ENCODE peak calls at places on chromosome 3, in five cellular contexts. I is K562, W is transverse colon, V is tibial nerve, P is heart right ventricle. R is an unnamed sample.
A peak's percentile ranks its signal among the peaks of the same experiment; 100 is the strongest.

GRCh38 chr3:115808239-115808638 is 184.9 kb downstream of the GAP43 start:
- DNase-seq in I (no peak), P (no peak), V (no peak), W (no peak), R (no peak)

GRCh38 chr3:117356296-117356695 is 646.7 kb downstream of the TUSC7 start:
- DNase-seq in P (no peak), W (no peak), V (no peak), I (no peak), R (no peak)

GRCh38 chr3:52216585-52217408 is 8.6 kb downstream of the TLR9 start:
- DNase-seq in V (peak; percentile 36), P (peak; percentile 84), W (peak; percentile 89), I (no peak), R (no peak)

GRCh38 chr3:140948460-140949249 is 7.0 kb downstream of the SLC25A36 start:
- DNase-seq in I (no peak), V (no peak), W (no peak), P (no peak), R (no peak)

GRCh38 chr3:62057339-62058047 is 315.9 kb downstream of the FEZF2 start:
- DNase-seq in V (no peak), W (no peak), P (no peak), I (no peak), R (no peak)

GRCh38 chr3:67362686-67363085 is 291.7 kb downstream of the SUCLG2 start:
- DNase-seq in V (no peak), I (peak; percentile 9), P (no peak), W (no peak), R (no peak)

GRCh38 chr3:30455840-30456239 is 150.6 kb upstream of the TGFBR2 start:
- DNase-seq in W (peak; percentile 27), V (peak; percentile 80), I (no peak), P (no peak), R (no peak)

GRCh38 chr3:53589201-53589600 is 94.8 kb downstream of the CACNA1D start:
- DNase-seq in I (no peak), W (no peak), P (no peak), V (no peak), R (no peak)

GRCh38 chr3:55488398-55489055 is 1.4 kb upstream of the WNT5A start:
- DNase-seq in V (no peak), I (peak; percentile 18), W (peak; percentile 68), P (peak; percentile 56), R (no peak)

DNA sequence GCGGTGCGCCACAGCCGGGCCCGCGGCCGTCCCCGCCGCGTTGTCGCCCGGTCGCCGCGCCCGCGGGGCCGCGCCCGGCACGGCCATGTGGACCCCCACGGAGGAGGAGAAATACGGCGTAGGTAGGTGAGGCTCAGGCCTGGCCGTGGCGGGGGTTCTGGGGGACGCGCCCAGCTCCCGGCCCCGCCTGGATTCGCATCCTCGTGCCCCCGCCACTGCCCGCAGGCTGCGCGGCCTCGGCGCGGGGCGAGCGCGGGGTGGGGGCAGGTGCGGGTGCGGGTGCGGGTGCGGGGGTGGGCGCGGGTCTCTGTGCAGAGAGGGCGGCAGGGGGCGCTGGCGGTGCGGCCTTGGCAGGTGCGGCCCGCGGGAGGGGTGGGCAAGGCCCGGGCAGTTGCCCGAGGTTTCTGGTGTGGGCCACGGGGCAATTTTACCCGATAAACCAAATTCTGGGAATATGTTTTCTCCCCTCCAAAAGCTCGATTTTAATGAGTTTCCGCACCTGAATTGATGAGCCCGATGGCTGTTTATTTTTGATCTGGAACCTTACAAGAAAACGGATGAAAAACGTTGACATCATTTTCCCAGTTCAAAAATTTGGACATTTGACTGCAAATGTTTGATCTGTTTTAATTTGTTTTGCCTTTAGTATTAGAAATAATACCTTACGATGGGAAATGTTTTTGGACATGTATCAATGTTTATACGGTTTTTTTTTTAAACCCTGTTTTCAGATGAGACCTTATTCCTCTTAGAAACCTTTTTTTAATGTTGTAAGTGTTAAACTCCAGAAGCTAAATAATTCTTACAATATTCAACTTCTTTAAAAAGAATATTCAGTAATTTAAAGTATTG is 678 bp downstream of the DOCK3 start:
- DNase-seq in I (peak; percentile 32), W (peak; percentile 39), V (no peak), P (peak; percentile 49), R (no peak)
- H3K4me3 ChIP-seq in I (peak overlapping the region; percentile 16), W (peak overlapping the region; percentile 47), V (peak overlapping the region; percentile 58), P (peak overlapping the region; percentile 50), R (peak overlapping the region; percentile 45)

DNA sequence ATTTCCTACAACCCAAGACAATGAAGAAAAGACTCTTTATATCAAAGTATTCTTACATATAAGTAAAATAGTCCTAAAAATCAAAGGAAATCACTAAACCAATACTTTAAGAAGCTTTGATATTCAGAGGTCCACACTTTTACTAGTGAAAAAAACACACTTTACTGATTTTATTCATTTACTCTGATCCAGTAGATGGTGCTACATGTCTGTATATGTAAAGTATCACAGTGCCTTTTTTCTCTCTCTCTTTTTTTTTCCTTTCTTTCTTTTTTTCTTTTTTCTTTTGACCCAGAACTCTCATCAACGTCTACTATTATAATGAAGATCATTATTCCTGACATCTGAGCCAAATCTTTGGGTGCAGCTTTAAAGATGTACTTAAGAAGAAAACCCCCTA is 10.8 kb upstream of the CCDC39 start:
- DNase-seq in I (no peak), V (no peak), P (no peak), W (no peak), R (no peak)
- TF ChIP-seq CTCF in I (no peak), V (no peak), P (no peak), W (no peak), R (no peak)

GRCh38 chr3:171377859-171378258 is 82.3 kb downstream of the TNIK start:
- DNase-seq in V (no peak), W (no peak), P (no peak), I (no peak), R (no peak)
- H3K4me3 ChIP-seq in V (no peak overlapping the region), W (no peak overlapping the region), P (no peak overlapping the region), I (no peak overlapping the region), R (no peak overlapping the region)

GRCh38 chr3:38627956-38628355 is 21.5 kb downstream of the SCN5A start:
- DNase-seq in P (no peak), I (peak; percentile 72), W (no peak), V (no peak), R (no peak)
- TF ChIP-seq CTCF in P (no peak), I (peak; percentile 86), W (no peak), V (no peak), R (peak; percentile 72)

DNA sequence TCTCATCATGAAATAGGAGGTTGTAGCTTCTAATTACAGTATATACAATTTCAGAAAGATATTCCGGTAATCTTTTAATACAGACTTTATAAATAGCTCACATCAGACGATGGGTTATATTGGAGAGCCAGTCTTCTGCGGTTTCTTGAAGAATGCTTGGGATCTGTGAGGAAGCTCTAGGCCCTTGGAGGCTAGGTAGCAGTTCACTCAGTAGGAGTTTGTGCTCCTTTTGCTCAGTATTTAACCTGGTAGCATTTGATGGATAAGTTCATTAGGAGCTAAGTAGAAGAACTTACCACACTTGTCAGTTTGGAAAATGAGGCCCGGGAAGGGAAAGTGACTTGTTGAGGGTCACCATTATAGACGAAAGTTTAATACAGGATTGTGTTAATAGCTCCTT is 2.8 kb downstream of the FNDC3B start:
- DNase-seq in V (no peak), P (no peak), I (no peak), W (no peak), R (no peak)
- H3K4me3 ChIP-seq in V (peak overlapping the region; percentile 98), P (peak overlapping the region; percentile 92), I (peak overlapping the region; percentile 81), W (peak overlapping the region; percentile 99), R (peak overlapping the region; percentile 76)

GRCh38 chr3:16264708-16265454 is at the start of the genes DPH3 and OXNAD1:
- DNase-seq in P (peak; percentile 100), W (peak; percentile 100), I (peak; percentile 98), V (peak; percentile 100), R (peak; percentile 98)
- TF ChIP-seq CTCF in P (no peak), W (peak; percentile 2), I (peak; percentile 10), V (peak; percentile 70), R (no peak)